ENCODE peak calls at places on chromosome 21, in four cellular contexts. X is K562, S is HepG2, H is GM12878. P is an unnamed sample.

GRCh38 chr21:16588433-16588860 is 858.7 kb downstream of the USP25 start:
- DNase-seq in X (no peak), S (no peak), H (no peak), P (peak; percentile 45)

GRCh38 chr21:33644383-33645074 is 2.2 kb downstream of the ITSN1 start:
- DNase-seq in X (no peak), S (peak; percentile 79), H (no peak), P (no peak)

GRCh38 chr21:31564439-31564838 is 95.1 kb upstream of the SOD1 start:
- DNase-seq in X (no peak), S (no peak), H (no peak), P (no peak)

GRCh38 chr21:31136891-31137290 is 98.6 kb upstream of the KRTAP19-8 start:
- DNase-seq in X (no peak), S (no peak), H (peak; percentile 47), P (no peak)

GRCh38 chr21:28750565-28750964 is 242.1 kb downstream of the LTN1 start:
- DNase-seq in X (no peak), S (no peak), H (no peak), P (no peak)

GRCh38 chr21:33265664-33266049 is 510 bp upstream of the IL10RB start:
- DNase-seq in X (no peak), S (no peak), H (peak; percentile 68), P (no peak)

GRCh38 chr21:26506951-26507350 is 66.1 kb downstream of the CYYR1 start:
- DNase-seq in X (no peak), S (no peak), H (no peak), P (no peak)

GRCh38 chr21:37915941-37916794 is at the start of gene KCNJ6:
- DNase-seq in X (peak; percentile 46), S (no peak), H (no peak), P (peak; percentile 87)

GRCh38 chr21:38126677-38127271 is 130.0 kb upstream of the KCNJ15 start:
- DNase-seq in X (peak; percentile 75), S (peak; percentile 35), H (no peak), P (peak; percentile 83)

GRCh38 chr21:36690637-36691538 is 8.0 kb upstream of the SIM2 start:
- DNase-seq in X (no peak), S (no peak), H (no peak), P (no peak)

GRCh38 chr21:37916795-37917142 is 512 bp upstream of the KCNJ6 start:
- DNase-seq in X (peak; percentile 60), S (peak; percentile 3), H (no peak), P (peak; percentile 83)

GRCh38 chr21:33434770-33435360 is 31.7 kb downstream of the IFNGR2 start:
- DNase-seq in X (no peak), S (no peak), H (peak; percentile 99), P (no peak)

GRCh38 chr21:31128234-31128633 is 90.0 kb upstream of the KRTAP19-8 start:
- DNase-seq in X (no peak), S (no peak), H (no peak), P (no peak)

DNA sequence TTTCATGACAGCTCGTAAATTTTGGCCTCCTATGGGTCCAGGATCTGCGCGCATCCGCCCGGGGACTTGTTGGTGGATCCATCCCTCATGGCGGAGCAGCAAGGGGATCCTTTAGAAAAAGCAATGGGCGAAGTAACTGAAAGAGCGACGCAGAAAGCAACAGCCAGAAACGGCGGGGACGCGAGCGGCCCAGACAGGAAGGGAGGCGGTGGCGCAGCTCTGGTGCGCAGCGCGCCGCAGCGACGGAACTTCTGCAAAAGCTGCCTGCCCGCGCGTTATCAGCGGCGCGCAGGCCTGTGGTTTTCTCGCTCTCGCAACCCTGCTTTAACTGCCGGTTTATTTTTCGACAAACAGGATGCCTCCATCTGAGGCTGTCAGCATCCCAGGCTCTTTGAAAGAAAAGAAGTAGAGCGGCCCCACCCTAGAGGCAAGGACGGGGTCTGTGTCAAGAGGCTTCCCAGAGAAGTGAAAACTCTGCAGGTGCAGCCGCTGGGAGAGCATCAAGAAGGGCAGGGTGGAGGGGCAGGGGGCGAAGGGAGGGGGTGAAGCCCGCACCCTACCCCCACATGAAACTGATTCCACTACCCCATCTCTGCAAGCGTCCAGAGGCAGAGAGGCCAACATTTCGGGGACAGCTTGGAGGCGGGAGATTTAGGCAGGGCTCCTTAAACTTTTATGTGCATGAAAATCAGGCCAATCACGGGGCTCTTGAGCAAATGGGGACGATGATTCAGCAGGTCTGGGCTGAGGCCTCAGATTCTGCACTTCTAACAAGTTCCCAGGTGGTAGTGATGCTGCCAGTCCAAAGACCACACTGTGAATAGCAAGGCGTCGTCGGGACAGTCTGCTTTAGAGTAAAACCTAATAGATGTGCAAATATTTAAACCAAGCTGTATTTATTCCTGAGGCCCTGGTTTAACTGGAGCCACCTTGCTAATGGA is 22.2 kb downstream of the RUNX1 start:
- DNase-seq in X (peak; percentile 84), S (peak; percentile 95), H (no peak), P (peak; percentile 63)
- TF ChIP-seq ATF3 in X (peak; percentile 76), S (no peak), H (no peak), P (no peak)

GRCh38 chr21:40047993-40048730 is 180.9 kb downstream of the PCP4 start:
- DNase-seq in X (no peak), S (no peak), H (no peak), P (no peak)
- TF ChIP-seq USF2 in X (no peak), S (no peak), H (no peak), P (no peak)

GRCh38 chr21:42301371-42302291 is 13.6 kb downstream of the TFF3 start:
- DNase-seq in X (no peak), S (no peak), H (no peak), P (no peak)

GRCh38 chr21:42303443-42303842 is 11.8 kb downstream of the TFF3 start:
- DNase-seq in X (no peak), S (no peak), H (no peak), P (no peak)

GRCh38 chr21:42300956-42301355 is 14.3 kb downstream of the TFF3 start:
- DNase-seq in X (no peak), S (no peak), H (no peak), P (no peak)

GRCh38 chr21:42302794-42303193 is 12.4 kb downstream of the TFF3 start:
- DNase-seq in X (no peak), S (no peak), H (no peak), P (peak; percentile 1)

GRCh38 chr21:42302292-42302650 is 12.9 kb downstream of the TFF3 start:
- DNase-seq in X (no peak), S (no peak), H (no peak), P (no peak)
- TF ChIP-seq ATF3 in X (no peak), S (no peak), H (no peak), P (no peak)

GRCh38 chr21:46545363-46545762 is 59.5 kb downstream of the S100B start:
- DNase-seq in X (no peak), S (no peak), H (no peak), P (no peak)
- TF ChIP-seq USF2 in X (no peak), S (no peak), H (no peak), P (no peak)

GRCh38 chr21:43209575-43210453 is 41.0 kb downstream of the CRYAA start:
- DNase-seq in X (no peak), S (peak; percentile 72), H (no peak), P (peak; percentile 8)
- TF ChIP-seq ATF3 in X (no peak), S (peak; percentile 51), H (no peak), P (no peak)

GRCh38 chr21:46207006-46207919 is 21.3 kb downstream of the LSS start:
- DNase-seq in X (no peak), S (no peak), H (no peak), P (peak; percentile 6)

GRCh38 chr21:46206163-46207005 is 22.1 kb upstream of the SPATC1L start:
- DNase-seq in X (no peak), S (no peak), H (no peak), P (peak; percentile 5)

GRCh38 chr21:46205766-46206162 is 21.5 kb upstream of the SPATC1L start:
- DNase-seq in X (no peak), S (no peak), H (no peak), P (no peak)

GRCh38 chr21:46203203-46203600 is 18.9 kb upstream of the SPATC1L start:
- DNase-seq in X (no peak), S (no peak), H (no peak), P (no peak)

GRCh38 chr21:46205121-46205520 is 20.9 kb upstream of the SPATC1L start:
- DNase-seq in X (no peak), S (no peak), H (no peak), P (no peak)
- TF ChIP-seq USF2 in X (no peak), S (no peak), H (no peak), P (no peak)

DNA sequence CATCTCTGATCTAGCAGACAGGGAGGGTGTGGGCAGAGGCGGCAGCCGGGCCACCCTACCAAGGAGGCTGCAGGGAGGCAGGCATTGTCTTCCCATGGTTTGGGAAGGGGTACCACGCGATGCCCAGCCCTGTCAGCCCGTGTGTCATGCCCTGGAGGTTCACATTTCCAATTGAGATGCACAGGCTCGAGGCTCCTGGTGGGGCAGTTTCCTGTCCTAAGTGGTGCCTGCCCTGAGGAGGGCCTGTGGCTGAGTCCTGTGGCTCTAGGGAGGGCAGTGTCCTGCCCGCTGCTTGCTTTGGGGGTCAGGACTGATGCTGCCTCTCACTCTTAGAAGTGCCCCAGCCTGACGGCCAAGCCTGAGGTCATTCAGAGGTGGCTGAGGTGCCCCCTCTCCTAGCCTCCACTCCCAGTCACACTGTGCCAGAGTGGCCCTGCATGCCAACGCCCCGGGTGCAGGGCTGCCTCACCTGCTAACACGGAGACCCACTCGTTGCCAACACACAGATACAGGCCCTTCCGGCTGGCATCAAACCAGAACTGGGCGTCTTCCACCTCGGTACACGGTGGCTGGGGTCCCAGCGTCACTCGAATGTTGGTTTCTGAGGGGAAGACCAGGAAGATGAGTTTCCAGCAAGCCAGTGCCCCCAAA is 11.9 kb downstream of the KRTAP10-1 start:
- DNase-seq in X (no peak), S (no peak), H (no peak), P (peak; percentile 2)
- TF ChIP-seq ATF3 in X (no peak), S (no peak), H (no peak), P (no peak)